ENCODE peak calls at places on chromosomes 2 and 18, in four cellular contexts. S is neuronal stem cell, B is SJSA1, V is tibial artery. N is an unnamed sample. For H3K9me3, the result is how much of the 10 kb centered on the place peaks cover.

GRCh38 chr18:12406376-12407111 is 1.2 kb upstream of the PRELID3A start:
- DNase-seq in B (no peak), S (no peak), V (no peak), N (no peak)

GRCh38 chr2:21233178-21233577 is 109.4 kb downstream of the TDRD15 start:
- DNase-seq in B (no peak), S (no peak), V (no peak), N (no peak)

GRCh38 chr2:44250376-44250775 is 24.9 kb upstream of the SLC3A1 start:
- DNase-seq in S (no peak), B (no peak), V (no peak), N (no peak)

GRCh38 chr2:43424262-43425207 is 171.3 kb downstream of the THADA start:
- DNase-seq in B (no peak), S (no peak), V (no peak), N (no peak)

GRCh38 chr2:191268596-191268995 is 23.4 kb downstream of the MYO1B start:
- DNase-seq in V (no peak), S (no peak), B (no peak), N (no peak)

GRCh38 chr2:207206001-207206400 is 40.3 kb upstream of the KLF7 start:
- DNase-seq in V (no peak), B (no peak), S (no peak), N (no peak)

GRCh38 chr2:235055891-235056516 is 104.2 kb downstream of the SH3BP4 start:
- DNase-seq in B (no peak), S (no peak), V (no peak), N (no peak)

GRCh38 chr2:44247924-44248323 is 27.4 kb upstream of the SLC3A1 start:
- DNase-seq in V (no peak), B (no peak), S (no peak), N (no peak)

GRCh38 chr2:223297788-223298187 is 245.8 kb downstream of the KCNE4 start:
- DNase-seq in S (no peak), B (no peak), V (no peak), N (no peak)

GRCh38 chr18:45409971-45410370 is 205.3 kb upstream of the SLC14A2 start:
- DNase-seq in B (no peak), S (no peak), V (no peak), N (no peak)

GRCh38 chr2:24301599-24301998 is 58.7 kb downstream of the ITSN2 start:
- DNase-seq in V (no peak), B (no peak), S (no peak), N (no peak)

GRCh38 chr2:101140978-101141655 is 10.1 kb downstream of the TBC1D8 start:
- DNase-seq in V (no peak), B (no peak), S (no peak), N (no peak)

GRCh38 chr2:239599299-239599698 is 198.5 kb upstream of the HDAC4 start:
- DNase-seq in V (peak), B (peak), S (no peak), N (no peak)

GRCh38 chr2:10846110-10846861 is 33.7 kb upstream of the PDIA6 start:
- DNase-seq in B (no peak), S (no peak), V (no peak), N (no peak)

GRCh38 chr18:497688-498087 is 2.8 kb downstream of the COLEC12 start:
- DNase-seq in V (no peak), B (no peak), S (no peak), N (no peak)

GRCh38 chr2:167787021-167787420 is 460.4 kb downstream of the STK39 start:
- DNase-seq in V (no peak), S (no peak), B (no peak), N (no peak)

GRCh38 chr2:237297421-237298155 is 116.4 kb downstream of the COL6A3 start:
- DNase-seq in S (no peak), B (no peak), V (no peak), N (no peak)

GRCh38 chr2:176281267-176281666 is 12.0 kb downstream of the MTX2 start:
- DNase-seq in V (no peak), B (no peak), S (no peak), N (no peak)

GRCh38 chr2:188664391-188664790 is 309.8 kb upstream of the COL3A1 start:
- DNase-seq in B (no peak), S (no peak), V (no peak), N (no peak)

GRCh38 chr18:77067315-77068061 is 65.1 kb downstream of the MBP start:
- DNase-seq in S (no peak), V (peak), B (peak), N (no peak)

GRCh38 chr2:8030694-8031303 is 651.1 kb upstream of the ID2 start:
- DNase-seq in V (no peak), B (no peak), S (no peak), N (no peak)

GRCh38 chr2:106073608-106074406 is 120.3 kb downstream of the UXS1 start:
- DNase-seq in B (no peak), V (no peak), S (no peak), N (no peak)

GRCh38 chr18:49668583-49669290 is 106.9 kb downstream of the LIPG start:
- DNase-seq in B (no peak), S (peak), V (no peak), N (no peak)

GRCh38 chr2:587371-587960 is 89.7 kb downstream of the TMEM18 start:
- DNase-seq in B (no peak), S (no peak), V (no peak), N (no peak)

GRCh38 chr18:46481048-46481846 is 175.8 kb downstream of the LOXHD1 start:
- DNase-seq in V (no peak), B (peak), S (peak), N (peak)

GRCh38 chr18:25503567-25504081 is 151.7 kb upstream of the ZNF521 start:
- DNase-seq in V (peak), B (peak), S (peak), N (peak)

GRCh38 chr2:20093263-20094141 is 42.1 kb upstream of the LAPTM4A start:
- DNase-seq in V (no peak), S (no peak), B (peak), N (no peak)

GRCh38 chr2:28663359-28663758 is 88.3 kb upstream of the PPP1CB start:
- DNase-seq in B (no peak), S (no peak), V (no peak), N (no peak)

GRCh38 chr2:197097578-197098366 is 171.3 kb upstream of the PGAP1 start:
- DNase-seq in V (peak), B (no peak), S (no peak), N (no peak)

GRCh38 chr2:69755862-69756467 is 14.0 kb downstream of the ANXA4 start:
- DNase-seq in V (no peak), B (no peak), S (no peak), N (no peak)

GRCh38 chr2:69750246-69750645 is 8.3 kb downstream of the ANXA4 start:
- DNase-seq in S (no peak), B (no peak), V (no peak), N (no peak)

GRCh38 chr2:69753659-69754350 is 11.9 kb downstream of the ANXA4 start:
- DNase-seq in B (no peak), S (no peak), V (no peak), N (no peak)

DNA sequence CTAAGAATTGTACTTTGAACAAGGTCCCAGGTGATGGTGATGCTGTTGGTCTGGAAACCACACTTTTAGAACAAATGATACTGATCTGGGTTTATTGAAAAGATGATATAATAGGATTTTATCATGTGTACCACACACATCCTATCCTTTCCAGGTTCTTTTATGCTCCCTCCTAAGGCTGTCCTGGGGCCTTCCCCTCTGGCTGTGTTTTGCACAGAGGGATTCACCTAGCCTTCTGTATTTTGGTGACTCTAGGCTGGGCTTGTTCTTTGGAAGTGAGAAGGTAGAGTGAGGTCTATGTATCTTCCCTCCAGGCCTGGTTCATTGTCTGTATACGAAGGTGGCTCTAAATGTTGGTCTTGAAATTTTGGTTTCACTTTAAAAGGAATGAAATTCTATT is 12.7 kb downstream of the ANXA4 start:
- DNase-seq in V (no peak), S (no peak), B (no peak), N (no peak)
- H3K27ac ChIP-seq in V (peak), S (no peak), B (no peak), N (no peak)

GRCh38 chr18:71327443-71328120 is 1038.7 kb downstream of the SOCS6 start:
- DNase-seq in B (no peak), V (no peak), S (no peak), N (no peak)
- H3K9me3 ChIP-seq in B (under half), V (under half), S (under half), N (under half)

GRCh38 chr2:159996792-159997546 is 65.4 kb downstream of the PLA2R1 start:
- DNase-seq in B (no peak), S (no peak), V (no peak), N (no peak)
- H3K27ac ChIP-seq in B (no peak), S (no peak), V (peak), N (no peak)

DNA sequence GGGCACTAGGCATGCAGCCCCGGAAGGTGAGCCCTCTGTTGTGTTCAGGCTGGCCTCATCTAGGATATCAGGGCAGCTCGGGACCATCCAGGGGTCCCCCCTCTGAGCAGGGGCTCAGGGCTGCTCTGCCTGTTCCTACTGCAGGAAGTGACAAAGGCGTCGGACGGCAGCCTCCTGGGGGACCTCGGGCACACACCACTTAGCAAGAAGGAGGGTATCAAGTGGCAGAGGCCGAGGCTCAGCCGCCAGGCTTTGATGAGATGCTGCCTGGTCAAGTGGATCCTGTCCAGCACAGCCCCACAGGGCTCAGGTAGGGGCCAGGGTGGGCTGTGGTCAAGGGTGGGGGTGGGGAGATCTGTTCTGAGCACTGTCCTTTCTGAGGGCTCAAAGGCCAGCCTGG is 13.1 kb downstream of the KCNIP3 start:
- DNase-seq in S (no peak), B (no peak), V (no peak), N (no peak)
- H3K9me3 ChIP-seq in S (under half), B (under half), V (under half), N (under half)

GRCh38 chr18:3081558-3081957 is 68.6 kb upstream of the LPIN2 start:
- DNase-seq in V (no peak), B (no peak), S (no peak), N (peak)
- H3K27ac ChIP-seq in V (no peak), B (no peak), S (no peak), N (peak)

GRCh38 chr2:16554184-16554583 is 111.5 kb downstream of the CYRIA start:
- DNase-seq in S (no peak), B (no peak), V (no peak), N (no peak)
- H3K9me3 ChIP-seq in S (under half), B (under half), V (under half), N (under half)

DNA sequence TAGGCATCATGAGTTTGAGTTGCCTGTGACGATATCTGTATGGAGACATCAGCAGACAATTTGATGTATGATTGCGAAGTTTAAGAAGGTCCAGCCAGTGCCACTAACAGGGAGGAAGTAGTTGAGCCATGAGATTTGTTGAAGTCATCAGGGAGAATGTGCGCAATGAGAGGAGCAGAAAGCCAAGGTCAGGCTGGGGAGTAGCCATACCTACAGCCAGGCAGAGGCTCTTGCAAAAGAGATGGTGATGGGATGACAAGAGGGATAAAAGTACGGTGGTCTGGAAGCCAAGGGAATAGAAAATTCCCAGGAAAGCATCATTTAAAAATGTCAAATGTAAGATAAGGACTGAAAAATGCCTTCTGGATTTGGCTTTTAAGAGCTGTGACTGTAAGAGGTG is 51.2 kb downstream of the LIMS1 start:
- DNase-seq in B (no peak), S (no peak), V (no peak), N (no peak)
- H3K27ac ChIP-seq in B (peak), S (no peak), V (no peak), N (no peak)

GRCh38 chr18:13700153-13700552 is 26.2 kb downstream of the FAM210A start:
- DNase-seq in B (no peak), V (no peak), S (no peak), N (no peak)

DNA sequence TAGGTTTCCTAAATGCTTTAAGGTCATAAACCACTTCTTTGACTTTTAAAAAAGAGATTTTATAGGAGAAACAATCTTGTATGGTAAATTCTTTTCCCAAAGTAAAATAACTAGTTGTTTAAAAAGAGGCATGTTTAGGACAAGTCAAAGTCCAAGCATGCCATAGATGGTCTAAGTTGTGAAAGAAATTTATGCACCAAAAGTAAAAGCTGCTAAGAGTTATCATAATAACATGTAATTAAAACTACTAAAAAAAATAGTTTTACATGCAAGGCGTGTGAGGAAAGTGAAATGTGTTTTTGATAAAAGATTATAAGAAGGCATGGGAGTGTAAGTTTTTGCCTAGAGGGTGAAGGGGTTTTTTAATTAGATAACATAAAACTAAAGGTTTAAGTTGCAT is 22.5 kb downstream of the FAM210A start:
- DNase-seq in V (no peak), B (no peak), S (peak), N (no peak)
- H3K9me3 ChIP-seq in V (under half), B (under half), S (under half), N (under half)